ENCODE peak calls at places on chromosome 13, in four cellular contexts. One of them, this sample, is unnamed.
A peak's percentile ranks its signal among the peaks of the same experiment; 100 is the strongest.

GRCh38 chr13:77820431-77821149 is 98.0 kb downstream of the EDNRB start:
- DNase-seq in heart left ventricle: no peak
- DNase-seq in activated naive CD8-positive, alpha-beta T cell treated with anti-CD3 and anti-CD28 coated beads, Interleukin-2, amount 50 U/mL, for 24 hours: no peak
- DNase-seq in MM.1S: no peak
- DNase-seq in this sample: no peak

GRCh38 chr13:110331362-110331761 is 24.3 kb downstream of the COL4A2 start:
- DNase-seq in activated naive CD8-positive, alpha-beta T cell treated with anti-CD3 and anti-CD28 coated beads, Interleukin-2, amount 50 U/mL, for 24 hours: no peak
- DNase-seq in heart left ventricle: no peak
- DNase-seq in MM.1S: no peak
- DNase-seq in this sample: no peak

GRCh38 chr13:31476266-31476665 is 263.1 kb upstream of the RXFP2 start:
- DNase-seq in activated naive CD8-positive, alpha-beta T cell treated with anti-CD3 and anti-CD28 coated beads, Interleukin-2, amount 50 U/mL, for 24 hours: no peak
- DNase-seq in MM.1S: no peak
- DNase-seq in heart left ventricle: no peak
- DNase-seq in this sample: no peak

GRCh38 chr13:50611117-50611781 is 232.2 kb downstream of the DLEU7 start:
- DNase-seq in MM.1S: no peak
- DNase-seq in activated naive CD8-positive, alpha-beta T cell treated with anti-CD3 and anti-CD28 coated beads, Interleukin-2, amount 50 U/mL, for 24 hours: no peak
- DNase-seq in heart left ventricle: no peak
- DNase-seq in this sample: no peak

GRCh38 chr13:88031980-88032562 is 360.9 kb downstream of the SLITRK5 start:
- DNase-seq in heart left ventricle: no peak
- DNase-seq in MM.1S: no peak
- DNase-seq in activated naive CD8-positive, alpha-beta T cell treated with anti-CD3 and anti-CD28 coated beads, Interleukin-2, amount 50 U/mL, for 24 hours: no peak
- DNase-seq in this sample: no peak

GRCh38 chr13:46751811-46752635 is 44.9 kb downstream of the ESD start:
- DNase-seq in MM.1S: no peak
- DNase-seq in activated naive CD8-positive, alpha-beta T cell treated with anti-CD3 and anti-CD28 coated beads, Interleukin-2, amount 50 U/mL, for 24 hours: peak; percentile 54
- DNase-seq in heart left ventricle: no peak
- DNase-seq in this sample: peak; percentile 34

GRCh38 chr13:33744589-33745369 is 73.2 kb upstream of the RFC3 start:
- DNase-seq in MM.1S: no peak
- DNase-seq in activated naive CD8-positive, alpha-beta T cell treated with anti-CD3 and anti-CD28 coated beads, Interleukin-2, amount 50 U/mL, for 24 hours: no peak
- DNase-seq in heart left ventricle: no peak
- DNase-seq in this sample: peak; percentile 62

GRCh38 chr13:26202365-26202972 is 19.6 kb downstream of the RNF6 start:
- DNase-seq in heart left ventricle: no peak
- DNase-seq in activated naive CD8-positive, alpha-beta T cell treated with anti-CD3 and anti-CD28 coated beads, Interleukin-2, amount 50 U/mL, for 24 hours: no peak
- DNase-seq in MM.1S: no peak
- DNase-seq in this sample: no peak

GRCh38 chr13:27293873-27294515 is 23.4 kb downstream of the RASL11A start:
- DNase-seq in activated naive CD8-positive, alpha-beta T cell treated with anti-CD3 and anti-CD28 coated beads, Interleukin-2, amount 50 U/mL, for 24 hours: no peak
- DNase-seq in heart left ventricle: no peak
- DNase-seq in MM.1S: peak; percentile 6
- DNase-seq in this sample: no peak

This sample was measured in body of pancreas.